ENCODE peak calls at places on chromosomes 3 and 15, in five cellular contexts. D, P, N, A and Z are unnamed samples.

GRCh38 chr3:26719148-26719547 is 96.6 kb downstream of the LRRC3B start:
- DNase-seq in D (no peak), P (no peak), N (no peak), A (no peak), Z (no peak)

GRCh38 chr3:86109434-86109833 is 881.5 kb downstream of the VGLL3 start:
- DNase-seq in D (no peak), P (no peak), N (no peak), A (no peak), Z (no peak)

GRCh38 chr3:37601832-37602231 is 259.8 kb upstream of the CTDSPL start:
- DNase-seq in D (no peak), P (no peak), N (no peak), A (no peak), Z (no peak)

GRCh38 chr15:60932051-60932915 is 296.8 kb downstream of the RORA start:
- DNase-seq in D (peak; percentile 59), P (no peak), N (no peak), A (no peak), Z (no peak)

GRCh38 chr3:71581981-71582611 is 1.4 kb downstream of the FOXP1 start:
- DNase-seq in D (peak; percentile 53), P (peak; percentile 52), N (peak; percentile 39), A (peak; percentile 70), Z (peak; percentile 57)

GRCh38 chr15:57619746-57620145 is 28.0 kb downstream of the MYZAP start:
- DNase-seq in D (no peak), P (peak; percentile 28), N (no peak), A (no peak), Z (no peak)

GRCh38 chr15:60704717-60705116 is 225.8 kb upstream of the ICE2 start:
- DNase-seq in D (no peak), P (no peak), N (no peak), A (no peak), Z (no peak)

GRCh38 chr15:70088427-70088826 is 9.3 kb downstream of the TLE3 start:
- DNase-seq in D (no peak), P (no peak), N (no peak), A (no peak), Z (no peak)

GRCh38 chr15:57306305-57306943 is 69.9 kb upstream of the CGNL1 start:
- DNase-seq in D (peak; percentile 92), P (peak; percentile 92), N (peak; percentile 83), A (peak; percentile 84), Z (peak; percentile 90)

GRCh38 chr3:72661115-72661457 is 187.2 kb downstream of the SHQ1 start:
- DNase-seq in D (peak; percentile 86), P (peak; percentile 55), N (peak; percentile 69), A (peak; percentile 93), Z (peak; percentile 35)

DNA sequence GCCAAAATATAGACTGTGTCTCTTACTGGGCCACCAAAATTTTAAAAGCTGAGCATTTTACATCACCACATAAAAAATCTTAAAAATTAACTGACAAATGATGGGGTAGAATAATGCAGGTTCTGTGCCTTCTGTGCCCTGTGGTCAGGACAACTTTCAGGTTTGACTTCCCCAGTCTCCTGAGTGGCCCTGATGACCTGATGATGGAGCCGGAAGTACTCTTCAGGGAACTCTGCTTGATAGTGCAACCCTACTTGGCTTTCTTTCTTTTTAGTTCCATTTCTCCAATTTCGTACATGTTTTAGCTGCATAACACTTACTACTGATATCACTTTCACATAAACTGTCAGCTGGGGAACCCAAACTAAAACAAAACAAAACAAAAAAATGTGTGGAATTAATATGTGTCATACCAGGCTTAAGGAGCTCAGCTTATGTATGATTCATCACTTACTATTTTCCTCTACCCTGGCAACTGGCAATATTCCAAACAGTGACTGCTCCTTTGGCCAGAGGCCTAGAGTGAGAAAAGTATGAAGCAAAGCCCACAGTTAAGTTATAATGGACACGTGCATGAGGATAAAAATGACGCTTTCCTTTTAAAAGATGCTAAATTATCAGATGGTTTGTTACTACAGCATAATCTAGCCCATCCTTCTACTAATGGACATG is 194.3 kb downstream of the BCHE start:
- DNase-seq in D (no peak), P (peak; percentile 48), N (peak; percentile 75), A (peak; percentile 76), Z (no peak)
- H3K27ac ChIP-seq in D (peak overlapping the region; percentile 26), P (peak overlapping the region; percentile 39), N (peak overlapping the region; percentile 74), A (peak overlapping the region; percentile 9), Z (no peak overlapping the region)

DNA sequence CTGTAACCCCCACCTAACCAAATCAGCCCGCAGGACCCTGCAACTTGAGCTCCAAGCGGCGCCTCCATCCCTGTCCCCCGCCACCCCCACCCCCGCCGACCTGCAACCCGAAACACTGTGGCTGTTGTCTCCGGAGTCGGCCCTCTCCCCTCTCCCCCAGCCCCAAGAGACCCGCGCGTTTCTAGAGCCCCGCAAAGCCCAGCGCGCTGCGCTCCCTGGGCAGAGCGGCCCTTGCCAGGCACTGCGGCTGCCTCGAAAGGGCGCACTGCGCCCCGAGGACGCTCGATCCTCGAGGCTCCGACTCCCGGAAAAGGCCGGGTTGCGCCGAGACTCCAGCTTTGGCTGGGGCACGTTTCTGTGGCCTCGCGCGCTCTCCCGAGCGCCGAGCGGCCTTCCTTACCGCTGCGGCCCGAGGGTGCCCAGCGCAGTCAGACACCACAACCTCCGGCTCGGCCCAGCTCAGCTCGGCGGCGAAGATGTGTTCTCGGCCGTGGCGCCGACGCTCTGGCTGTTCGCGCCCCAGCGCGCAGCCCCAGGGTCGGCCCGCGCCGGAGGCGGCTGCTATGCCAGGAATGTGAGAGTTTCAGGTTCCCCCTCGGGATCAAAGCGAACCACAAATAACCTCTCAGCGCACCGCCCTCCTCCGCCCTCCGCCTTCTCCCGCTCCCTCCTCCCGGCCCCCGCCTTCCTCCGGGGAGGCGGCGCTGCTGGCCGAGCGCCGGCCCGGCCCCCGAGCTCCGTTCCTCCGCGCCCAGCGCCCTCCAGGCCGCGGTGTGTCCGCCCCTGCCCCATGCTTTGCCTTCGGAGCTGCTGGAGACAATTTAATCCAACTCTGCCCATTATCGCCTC is at the start of gene AMOTL2:
- DNase-seq in D (peak; percentile 89), P (peak; percentile 83), N (peak; percentile 93), A (peak; percentile 90), Z (peak; percentile 89)
- TF ChIP-seq POLR2A in D (no peak), P (peak; percentile 91), N (peak; percentile 89), A (peak; percentile 95), Z (peak; percentile 76)

GRCh38 chr3:101195951-101196713 is 124.2 kb downstream of the IMPG2 start:
- DNase-seq in D (no peak), P (no peak), N (no peak), A (no peak), Z (no peak)
- TF ChIP-seq CTCF in D (peak; percentile 23), P (peak; percentile 50), N (peak; percentile 71), A (peak; percentile 65), Z (no peak)

GRCh38 chr15:101168463-101168824 is 83.4 kb downstream of the CHSY1 start:
- DNase-seq in D (peak; percentile 45), P (no peak), N (peak; percentile 38), A (peak; percentile 68), Z (no peak)

GRCh38 chr15:101168898-101169297 is 83.0 kb downstream of the CHSY1 start:
- DNase-seq in D (no peak), P (no peak), N (no peak), A (no peak), Z (no peak)

GRCh38 chr15:101169457-101170071 is 82.3 kb downstream of the CHSY1 start:
- DNase-seq in D (no peak), P (no peak), N (no peak), A (no peak), Z (no peak)

GRCh38 chr15:101167366-101167790 is 84.5 kb downstream of the CHSY1 start:
- DNase-seq in D (no peak), P (no peak), N (no peak), A (no peak), Z (no peak)

GRCh38 chr15:101167791-101168462 is 83.9 kb downstream of the CHSY1 start:
- DNase-seq in D (peak; percentile 42), P (peak; percentile 30), N (peak; percentile 47), A (peak; percentile 64), Z (peak; percentile 60)
- H3K27ac ChIP-seq in D (peak overlapping the region; percentile 85), P (peak overlapping the region; percentile 65), N (peak overlapping the region; percentile 86), A (peak overlapping the region; percentile 81), Z (no peak overlapping the region)

DNA sequence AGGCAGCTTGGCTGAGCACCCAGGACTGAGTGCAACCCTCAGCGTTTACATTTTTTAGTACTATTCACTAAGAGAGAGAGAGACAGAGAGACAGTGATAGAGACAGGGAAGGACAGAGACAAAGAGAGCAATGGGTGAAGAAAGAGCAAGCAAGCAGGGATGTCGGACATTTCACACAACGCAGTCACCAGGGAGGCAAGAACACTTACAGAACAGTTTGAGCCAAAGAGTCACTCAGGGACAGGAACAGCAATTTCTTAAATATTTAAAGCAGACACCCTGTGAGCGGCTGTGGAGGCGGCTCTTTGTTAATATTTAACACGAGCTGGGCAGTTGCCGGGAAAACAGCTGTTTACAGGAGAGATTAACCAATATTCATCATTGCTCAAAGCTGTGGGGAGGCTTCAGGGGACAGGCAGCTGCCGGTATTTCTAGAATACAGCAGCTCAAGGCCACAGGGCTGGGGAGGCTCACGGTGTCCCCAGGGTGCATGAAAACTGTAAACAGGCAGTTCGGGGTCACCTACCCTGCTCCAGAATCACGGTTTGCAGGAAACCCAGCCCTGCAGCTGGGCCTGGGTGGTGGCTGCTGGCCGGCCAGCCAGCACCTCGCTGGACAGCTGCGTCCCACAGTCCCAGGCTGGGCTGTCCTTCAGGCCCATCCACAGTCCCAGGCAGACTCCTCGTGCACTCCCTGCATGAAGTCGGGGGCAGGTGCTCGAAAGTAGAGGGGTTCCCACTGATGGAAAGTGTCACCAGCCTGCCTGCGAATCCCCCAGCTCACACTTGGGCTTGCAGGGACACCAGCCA is 38.8 kb upstream of the PCSK6 start:
- DNase-seq in D (peak; percentile 68), P (peak; percentile 74), N (peak; percentile 35), A (peak; percentile 87), Z (peak; percentile 71)
- TF ChIP-seq POLR2A in D (no peak), P (no peak), N (no peak), A (no peak), Z (no peak)

GRCh38 chr3:47024932-47025331 is 45.5 kb downstream of the NBEAL2 start:
- DNase-seq in D (no peak), P (no peak), N (no peak), A (no peak), Z (no peak)
- TF ChIP-seq CTCF in D (no peak), P (no peak), N (no peak), A (no peak), Z (no peak)

GRCh38 chr3:141399979-141400971 is 32.0 kb downstream of the ZBTB38 start:
- DNase-seq in D (no peak), P (peak; percentile 37), N (no peak), A (peak; percentile 49), Z (no peak)

GRCh38 chr3:141403576-141403975 is 35.3 kb downstream of the ZBTB38 start:
- DNase-seq in D (no peak), P (no peak), N (no peak), A (no peak), Z (no peak)

GRCh38 chr3:141401584-141402475 is 33.5 kb downstream of the ZBTB38 start:
- DNase-seq in D (peak; percentile 53), P (peak; percentile 51), N (peak; percentile 57), A (peak; percentile 49), Z (peak; percentile 44)

GRCh38 chr3:141401095-141401494 is 32.8 kb downstream of the ZBTB38 start:
- DNase-seq in D (no peak), P (no peak), N (no peak), A (no peak), Z (no peak)

DNA sequence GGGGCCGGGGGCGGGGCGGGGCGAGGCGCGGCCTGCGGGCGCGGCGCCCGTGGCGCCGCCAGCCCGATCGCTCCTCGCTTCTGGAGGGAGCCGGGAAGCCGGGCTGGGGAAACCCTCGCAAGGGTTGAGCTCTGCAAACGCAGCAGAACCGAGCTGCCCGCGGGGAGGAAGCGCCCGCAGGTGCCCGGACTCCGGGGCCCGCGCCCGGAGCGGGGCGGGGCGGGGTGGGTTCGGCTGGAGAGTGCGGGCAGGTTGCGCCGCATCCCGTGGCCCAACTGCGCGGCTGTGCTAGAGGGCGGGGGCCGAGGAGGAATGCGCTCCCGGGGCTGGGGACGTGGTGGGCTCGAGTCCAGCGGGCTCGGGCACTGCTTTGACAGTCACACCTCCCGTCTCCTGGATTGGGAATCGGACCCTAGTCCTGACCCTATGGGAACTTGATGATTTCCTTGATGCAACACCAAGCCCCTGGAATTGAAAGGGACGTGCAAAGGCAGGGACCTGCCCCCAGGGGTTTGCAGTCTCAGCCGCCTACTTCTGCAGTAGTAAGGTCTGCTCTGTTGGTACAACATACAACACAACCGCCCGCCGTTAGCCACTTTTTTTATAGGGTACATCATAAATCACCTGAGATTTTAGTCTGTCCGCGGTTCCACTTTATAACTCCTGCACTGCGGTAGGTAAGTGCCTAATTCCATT is 34.3 kb downstream of the ZBTB38 start:
- DNase-seq in D (peak; percentile 67), P (peak; percentile 69), N (peak; percentile 73), A (peak; percentile 69), Z (peak; percentile 72)
- H3K27ac ChIP-seq in D (peak overlapping the region; percentile 95), P (peak overlapping the region; percentile 97), N (peak overlapping the region; percentile 100), A (peak overlapping the region; percentile 97), Z (peak overlapping the region; percentile 99)